ENCODE peak calls at places on chromosomes 13 and 19, in nine cellular contexts. Y, F, L, P, V, M, B, Q and Z are unnamed samples. For H3K4me1, the result is how much of the 10 kb centered on the place peaks cover.

GRCh38 chr19:5447700-5448311 is 7.4 kb upstream of the ZNRF4 start:
- DNase-seq in B (no peak), L (peak), Q (no peak), P (no peak), Y (no peak), M (no peak), V (no peak), F (no peak), Z (no peak)

GRCh38 chr13:67076378-67076777 is 153.8 kb downstream of the PCDH9 start:
- DNase-seq in V (no peak), Y (no peak), L (no peak), P (no peak), F (no peak), M (no peak), Q (no peak), B (no peak), Z (no peak)

GRCh38 chr19:3857449-3858003 is 11.3 kb downstream of the ZFR2 start:
- DNase-seq in V (no peak), P (no peak), B (peak), Y (no peak), F (no peak), L (no peak), Q (no peak), M (no peak), Z (no peak)

GRCh38 chr13:112859817-112860190 is 109.2 kb upstream of the MCF2L start:
- DNase-seq in Q (no peak), P (peak), M (peak), B (peak), Y (no peak), V (no peak), L (peak), F (no peak), Z (no peak)

GRCh38 chr19:48780684-48781391 is 25.5 kb downstream of the FGF21 start:
- DNase-seq in Y (no peak), B (no peak), Q (no peak), V (no peak), F (peak), P (no peak), L (peak), M (peak), Z (no peak)

GRCh38 chr13:32955881-32956594 is 60.2 kb upstream of the KL start:
- DNase-seq in P (no peak), L (no peak), F (no peak), Q (no peak), Y (no peak), B (no peak), V (no peak), M (no peak), Z (no peak)

GRCh38 chr13:49225358-49226042 is 5.4 kb downstream of the MLNR start:
- DNase-seq in V (no peak), B (no peak), P (no peak), L (peak), Q (no peak), F (no peak), Y (no peak), M (no peak), Z (no peak)

GRCh38 chr13:43391021-43391420 is 367.6 kb downstream of the DNAJC15 start:
- DNase-seq in B (no peak), V (no peak), P (no peak), M (no peak), Y (no peak), L (no peak), F (no peak), Q (no peak), Z (no peak)

GRCh38 chr19:35142531-35143230 is 374 bp upstream of the FXYD7 start:
- DNase-seq in Q (no peak), F (no peak), L (peak), B (peak), P (no peak), Y (peak), V (peak), M (peak), Z (no peak)

GRCh38 chr13:107625648-107626047 is 589.7 kb downstream of the LIG4 start:
- DNase-seq in B (no peak), P (no peak), Q (no peak), Y (no peak), F (no peak), V (no peak), L (no peak), M (no peak), Z (no peak)

DNA sequence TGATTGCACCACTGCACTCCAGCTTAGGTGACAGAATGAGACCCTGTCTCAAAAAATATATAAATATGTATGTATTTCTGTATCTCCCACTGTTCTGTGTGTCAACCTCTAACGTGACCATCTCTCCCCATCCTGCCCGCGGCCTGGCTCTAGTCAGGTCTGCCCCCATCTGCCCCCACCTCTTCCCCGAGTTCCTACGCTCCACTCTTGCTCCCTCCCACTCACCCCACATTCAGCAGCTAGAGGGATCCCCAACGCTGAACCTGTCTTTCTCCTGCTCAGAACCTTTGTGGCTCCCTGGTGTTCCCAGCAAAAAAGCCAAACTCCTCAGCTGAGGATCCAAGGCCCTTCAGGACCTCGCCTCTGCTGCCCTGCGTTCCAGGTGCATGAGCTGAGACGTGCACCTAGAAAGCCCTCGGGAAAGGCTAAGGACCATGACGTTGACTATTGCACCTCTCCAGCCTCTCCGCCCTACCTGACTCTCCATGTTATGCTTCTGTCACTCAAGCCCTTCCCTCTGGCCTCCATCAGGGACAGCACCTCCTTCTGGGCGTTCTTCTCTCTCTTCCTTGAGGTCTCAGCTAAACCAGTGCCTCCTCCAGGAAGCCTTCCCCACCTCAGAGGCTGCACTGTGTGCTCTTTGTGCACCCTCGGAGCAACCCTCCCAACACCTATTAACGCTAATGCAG is 18.1 kb downstream of the AKT2 start:
- DNase-seq in V (no peak), P (no peak), B (no peak), L (no peak), M (no peak), Q (no peak), Y (no peak), F (no peak), Z (no peak)
- H3K4me1 ChIP-seq in V (under half), P (under half), B (under half), L (under half), M (under half), Q (under half), Y (under half), F (under half), Z (half or more)

GRCh38 chr19:1629256-1629808 is 23.1 kb downstream of the TCF3 start:
- DNase-seq in M (no peak), V (no peak), Y (no peak), P (no peak), F (no peak), Q (no peak), L (no peak), B (no peak), Z (no peak)

GRCh38 chr19:1632462-1633268 is 19.8 kb downstream of the TCF3 start:
- DNase-seq in Q (no peak), V (no peak), L (no peak), F (no peak), B (no peak), Y (peak), P (no peak), M (no peak), Z (no peak)

GRCh38 chr19:1631557-1632100 is 20.8 kb downstream of the TCF3 start:
- DNase-seq in V (no peak), L (no peak), P (no peak), F (no peak), Q (no peak), Y (no peak), B (no peak), M (no peak), Z (no peak)

GRCh38 chr19:1630012-1630411 is 22.4 kb downstream of the TCF3 start:
- DNase-seq in Y (no peak), L (no peak), Q (no peak), B (no peak), P (no peak), V (no peak), M (no peak), F (no peak), Z (no peak)

DNA sequence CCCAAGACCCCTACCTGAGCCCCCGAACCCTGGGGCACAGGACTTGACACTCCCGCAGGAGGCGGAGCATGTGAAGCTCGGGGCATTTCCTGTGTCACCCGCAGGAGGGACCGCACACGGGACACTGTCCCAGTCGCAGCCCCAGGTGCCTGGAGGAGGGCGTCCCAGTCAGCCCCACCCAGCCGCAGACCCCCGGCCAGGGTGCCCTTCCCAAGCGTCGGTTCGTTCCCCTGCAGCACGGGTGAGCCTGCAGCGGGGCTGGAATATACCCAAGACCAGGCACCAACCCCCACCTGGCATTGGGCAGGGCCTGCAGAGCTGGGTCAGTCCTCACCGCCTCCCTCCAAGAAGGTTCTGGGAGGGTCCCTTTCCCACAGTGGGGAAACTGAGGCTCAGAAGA is 21.6 kb downstream of the TCF3 start:
- DNase-seq in B (no peak), Q (no peak), M (no peak), V (no peak), F (no peak), Y (no peak), P (no peak), L (no peak), Z (no peak)
- H3K4me1 ChIP-seq in B (under half), Q (under half), M (under half), V (under half), F (under half), Y (under half), P (under half), L (under half), Z (under half)

DNA sequence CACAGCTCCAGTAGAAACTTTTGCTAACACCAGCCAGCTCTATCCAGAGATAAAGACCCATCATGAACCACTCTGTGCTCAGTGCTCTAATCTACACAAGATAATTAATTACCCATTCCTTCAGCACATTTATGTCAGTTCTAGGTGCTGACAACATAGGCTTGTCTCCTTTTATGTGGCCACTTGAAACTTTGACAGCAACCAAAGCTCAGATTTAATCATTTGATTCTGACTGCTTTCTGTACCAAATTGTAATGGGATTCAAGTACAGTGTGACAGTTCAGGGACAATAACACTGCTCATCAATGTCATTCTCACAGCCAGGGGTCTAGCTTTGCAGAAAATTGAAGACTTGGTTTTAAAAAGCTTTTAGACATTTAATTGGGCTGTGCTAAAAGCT is 266.6 kb downstream of the KCTD12 start:
- DNase-seq in Q (no peak), V (no peak), L (no peak), F (no peak), B (no peak), Y (no peak), P (no peak), M (no peak), Z (no peak)
- H3K4me1 ChIP-seq in Q (under half), V (under half), L (under half), F (under half), B (under half), Y (under half), P (under half), M (under half), Z (under half)

GRCh38 chr13:45337395-45337794 is 3.6 kb downstream of the TPT1 start:
- DNase-seq in Y (no peak), L (no peak), M (no peak), B (no peak), Q (no peak), V (no peak), F (no peak), P (no peak), Z (no peak)
- H3K4me1 ChIP-seq in Y (half or more), L (under half), M (under half), B (half or more), Q (under half), V (half or more), F (under half), P (half or more), Z (half or more)